ENCODE peak calls at places on chromosome 1, in five cellular contexts. H is iPS DF 6.9, Y is Peyer's patch, P is BE2C, B is suprapubic skin. L is an unnamed sample.

GRCh38 chr1:156487862-156488261 is 12.7 kb downstream of the MEF2D start:
- DNase-seq in P (no peak), H (no peak), Y (peak; percentile 81), B (no peak), L (no peak)

GRCh38 chr1:240242601-240243144 is 151.0 kb downstream of the FMN2 start:
- DNase-seq in B (no peak), P (no peak), H (no peak), Y (no peak), L (no peak)

GRCh38 chr1:18938008-18938706 is 18.3 kb downstream of the IFFO2 start:
- DNase-seq in P (no peak), H (no peak), Y (no peak), B (no peak), L (no peak)

GRCh38 chr1:207019161-207019560 is 13.4 kb downstream of the C1orf116 start:
- DNase-seq in Y (no peak), H (no peak), P (no peak), B (no peak), L (no peak)

GRCh38 chr1:20593766-20594165 is 4.9 kb downstream of the CDA start:
- DNase-seq in H (no peak), Y (no peak), P (no peak), B (no peak), L (no peak)

GRCh38 chr1:43509740-43510375 is 20.8 kb upstream of the PTPRF start:
- DNase-seq in B (no peak), H (no peak), P (no peak), Y (no peak), L (no peak)

GRCh38 chr1:223515416-223515815 is 122.2 kb downstream of the CCDC185 start:
- DNase-seq in P (no peak), H (no peak), B (no peak), Y (no peak), L (no peak)

GRCh38 chr1:110707257-110707656 is 32.5 kb upstream of the KCNA3 start:
- DNase-seq in P (no peak), H (no peak), Y (no peak), B (no peak), L (no peak)

GRCh38 chr1:93753766-93754763 is 72.4 kb upstream of the BCAR3 start:
- DNase-seq in P (no peak), B (no peak), H (no peak), Y (no peak), L (peak; percentile 80)

GRCh38 chr1:212179394-212180076 is 105.7 kb upstream of the PPP2R5A start:
- DNase-seq in Y (no peak), H (no peak), P (no peak), B (no peak), L (peak; percentile 10)

GRCh38 chr1:64495878-64496277 is 25.9 kb downstream of the CACHD1 start:
- DNase-seq in Y (no peak), B (no peak), H (no peak), P (no peak), L (no peak)

GRCh38 chr1:154557939-154558609 is 388 bp downstream of the UBE2Q1 start:
- DNase-seq in H (no peak), P (peak; percentile 43), B (peak; percentile 81), Y (peak; percentile 74), L (no peak)

GRCh38 chr1:3557366-3557765 is 53.9 kb downstream of the MEGF6 start:
- DNase-seq in H (no peak), B (no peak), P (no peak), Y (no peak), L (no peak)

GRCh38 chr1:66623812-66624211 is 89.9 kb downstream of the SGIP1 start:
- DNase-seq in Y (no peak), B (no peak), H (no peak), P (no peak), L (no peak)

GRCh38 chr1:39110325-39110851 is 84.2 kb downstream of the NDUFS5 start:
- DNase-seq in H (no peak), B (no peak), Y (no peak), P (no peak), L (no peak)

GRCh38 chr1:164846731-164847691 is 288.0 kb downstream of the PBX1 start:
- DNase-seq in Y (no peak), H (no peak), P (no peak), B (no peak), L (no peak)

GRCh38 chr1:26263212-26263611 is 16.7 kb upstream of the SH3BGRL3 start:
- DNase-seq in B (no peak), H (no peak), P (no peak), Y (no peak), L (no peak)

GRCh38 chr1:203166192-203166940 is 9.3 kb downstream of the MYBPH start:
- DNase-seq in B (no peak), P (no peak), Y (no peak), H (no peak), L (no peak)

GRCh38 chr1:151314137-151314875 is 12.9 kb downstream of the PI4KB start:
- DNase-seq in H (no peak), Y (peak; percentile 79), B (peak; percentile 87), P (no peak), L (no peak)

GRCh38 chr1:184513966-184514365 is 127.1 kb downstream of the C1orf21 start:
- DNase-seq in B (no peak), P (no peak), Y (no peak), H (no peak), L (no peak)

GRCh38 chr1:169089776-169090175 is 16.7 kb upstream of the ATP1B1 start:
- DNase-seq in Y (no peak), H (no peak), B (no peak), P (no peak), L (no peak)

DNA sequence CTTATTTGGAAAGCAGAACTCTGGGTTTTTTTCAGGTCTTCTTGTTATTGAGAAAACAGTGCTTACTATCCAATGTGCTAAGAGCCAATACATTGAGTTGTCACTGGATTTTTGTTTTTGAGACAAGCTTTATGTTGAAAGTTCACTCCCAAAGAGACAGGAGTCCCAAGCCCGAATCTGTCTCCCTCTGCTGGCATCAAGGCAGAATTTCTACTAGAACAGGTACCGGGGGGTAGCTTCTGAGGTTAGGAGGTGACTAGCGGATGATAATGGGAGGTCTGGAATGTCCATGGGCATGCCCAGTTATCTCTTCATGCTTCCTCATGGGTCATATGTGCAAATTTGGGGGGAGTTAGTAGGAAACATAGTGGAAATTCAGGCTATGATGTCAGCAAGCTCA is 25.1 kb downstream of the ZNF124 start:
- DNase-seq in H (no peak), Y (no peak), P (no peak), B (no peak), L (no peak)
- H3K9me3 ChIP-seq in H (no peaks in the 10 kb centered on the region), Y (no peaks in the 10 kb centered on the region), P (no peaks in the 10 kb centered on the region), B (peaks cover 35% of the 10 kb centered on the region), L (peaks cover 78% of the 10 kb centered on the region)

GRCh38 chr1:5765997-5766913 is 226.0 kb downstream of the NPHP4 start:
- DNase-seq in Y (no peak), H (no peak), P (no peak), B (no peak), L (no peak)
- H3K9me3 ChIP-seq in Y (no peaks in the 10 kb centered on the region), H (no peaks in the 10 kb centered on the region), P (no peaks in the 10 kb centered on the region), B (no peaks in the 10 kb centered on the region), L (peaks cover 3% of the 10 kb centered on the region)

DNA sequence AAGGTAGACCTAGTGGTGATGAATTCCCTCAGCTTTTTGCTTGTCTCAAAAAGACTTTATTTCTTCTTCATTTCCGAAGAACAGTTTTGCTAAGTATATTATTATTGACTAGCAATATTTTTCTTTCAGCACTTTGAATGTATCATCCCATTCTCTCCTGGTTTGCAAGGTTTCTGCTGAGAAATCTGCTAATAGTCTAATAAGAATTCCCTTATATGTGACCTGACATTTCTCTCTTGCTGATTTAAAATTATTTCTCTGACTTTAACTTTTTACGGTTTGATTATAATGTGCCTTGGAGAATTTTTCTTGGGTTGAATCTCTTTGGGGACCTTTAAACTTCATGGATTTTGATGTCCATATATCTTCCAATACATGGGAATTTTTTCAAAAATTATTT is 628.3 kb upstream of the ADGRL2 start:
- DNase-seq in H (no peak), Y (no peak), P (no peak), B (no peak), L (no peak)
- H3K9me3 ChIP-seq in H (no peaks in the 10 kb centered on the region), Y (no peaks in the 10 kb centered on the region), P (no peaks in the 10 kb centered on the region), B (peaks cover 6% of the 10 kb centered on the region), L (no peaks in the 10 kb centered on the region)

DNA sequence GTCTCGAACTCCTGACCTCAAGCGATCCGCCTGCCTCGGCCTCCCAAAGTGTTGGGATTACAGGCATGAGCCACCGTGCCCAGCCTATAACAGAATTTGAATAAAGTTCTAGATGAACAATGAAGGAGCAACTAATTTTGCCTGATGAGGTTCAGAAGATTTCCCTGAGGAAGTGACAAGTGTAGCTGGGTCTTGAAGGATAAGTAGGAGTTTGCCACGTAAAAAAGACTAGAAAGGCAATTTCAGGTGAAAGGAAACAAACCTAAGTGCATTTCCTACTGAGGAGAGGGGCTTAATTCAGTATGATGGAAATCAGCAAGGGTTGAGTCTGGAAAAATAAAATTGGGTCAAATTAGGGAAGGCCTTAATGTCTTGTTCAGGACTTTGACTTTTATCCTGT is 18.6 kb upstream of the DMRTB1 start:
- DNase-seq in Y (no peak), P (no peak), H (no peak), B (no peak), L (no peak)
- H3K9me3 ChIP-seq in Y (no peaks in the 10 kb centered on the region), P (no peaks in the 10 kb centered on the region), H (no peaks in the 10 kb centered on the region), B (no peaks in the 10 kb centered on the region), L (no peaks in the 10 kb centered on the region)

DNA sequence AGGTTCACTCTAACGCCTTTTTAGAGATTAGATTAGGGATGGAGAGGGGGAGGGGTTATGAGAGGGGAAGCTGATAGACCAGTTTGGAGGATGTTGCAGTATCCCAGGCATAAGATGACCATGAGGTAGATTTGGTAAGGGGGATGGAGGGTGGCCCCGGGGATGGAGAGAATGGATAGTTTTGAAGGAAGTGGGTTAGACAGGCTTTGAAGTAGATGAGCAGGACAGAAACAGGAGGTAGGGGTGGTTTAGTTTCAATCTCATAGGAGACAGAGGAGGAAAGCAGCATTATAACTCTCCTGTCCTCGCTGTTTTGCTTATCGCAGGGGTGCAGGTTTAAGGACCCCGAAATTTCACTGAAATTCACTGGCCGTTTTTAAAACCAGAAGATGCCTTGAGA is 11.8 kb downstream of the UBIAD1 start:
- DNase-seq in Y (no peak), H (no peak), P (no peak), B (no peak), L (no peak)
- H3K9me3 ChIP-seq in Y (no peaks in the 10 kb centered on the region), H (no peaks in the 10 kb centered on the region), P (no peaks in the 10 kb centered on the region), B (no peaks in the 10 kb centered on the region), L (no peaks in the 10 kb centered on the region)

DNA sequence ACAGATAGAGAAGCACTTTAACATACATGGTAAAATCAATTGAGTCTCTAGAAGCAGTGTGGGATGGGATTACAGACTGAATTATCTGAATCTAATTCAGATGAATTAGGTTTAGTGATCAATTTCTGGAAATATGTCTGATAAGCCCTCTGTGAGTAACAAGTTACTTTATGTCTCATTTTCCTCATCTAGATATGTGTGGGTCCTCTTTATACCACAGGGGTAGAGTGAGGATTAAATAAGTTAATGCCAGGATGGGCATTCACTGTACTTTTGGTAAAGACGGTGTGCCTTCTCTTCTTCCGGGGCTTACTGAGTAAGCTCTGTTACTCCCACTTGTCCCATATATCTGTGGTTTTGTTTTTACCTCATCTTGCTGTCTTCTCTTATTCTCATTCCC is 225.8 kb downstream of the RYR2 start:
- DNase-seq in B (no peak), P (no peak), H (no peak), Y (no peak), L (no peak)
- H3K9me3 ChIP-seq in B (no peaks in the 10 kb centered on the region), P (no peaks in the 10 kb centered on the region), H (no peaks in the 10 kb centered on the region), Y (no peaks in the 10 kb centered on the region), L (no peaks in the 10 kb centered on the region)

DNA sequence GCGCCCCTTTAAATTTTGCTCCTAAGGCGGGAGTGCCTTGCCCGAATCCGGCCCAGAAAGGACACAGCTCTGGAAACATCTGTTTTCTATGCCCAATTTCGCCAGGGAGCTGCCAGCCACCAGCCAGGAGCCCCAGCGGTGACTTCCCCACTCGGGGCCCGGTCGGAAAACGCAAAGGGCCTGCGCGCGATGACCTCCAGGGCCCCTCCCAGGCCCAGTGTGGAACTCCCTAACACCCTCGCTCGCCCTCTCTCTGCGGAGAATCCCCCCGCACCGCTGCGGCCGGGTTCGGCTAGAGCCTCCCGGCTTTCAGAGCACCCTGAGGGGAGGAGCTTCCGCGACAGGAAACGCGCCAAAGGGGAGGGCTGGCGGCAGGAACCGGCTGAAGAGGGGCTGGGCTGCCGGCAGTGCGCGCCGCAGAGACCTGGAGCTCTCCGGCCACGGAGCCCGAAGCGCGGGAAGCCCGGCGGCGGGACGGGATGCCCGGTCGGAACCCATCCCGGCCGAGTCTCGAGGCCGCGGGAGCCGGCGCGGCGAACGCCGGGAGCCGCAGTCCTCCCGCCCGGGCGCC is 505 bp downstream of the CLSPN start:
- DNase-seq in B (peak; percentile 85), H (peak; percentile 78), Y (peak; percentile 93), P (peak; percentile 89), L (peak; percentile 57)
- H3K9me3 ChIP-seq in B (no peaks in the 10 kb centered on the region), H (no peaks in the 10 kb centered on the region), Y (no peaks in the 10 kb centered on the region), P (no peaks in the 10 kb centered on the region), L (no peaks in the 10 kb centered on the region)

L was measured in Panc1.